ENCODE peak calls at places on chromosomes 7 and 10, in nine cellular contexts. W, O, D, G, P, Q, R, L and C are unnamed samples.

GRCh38 chr10:131445623-131446022 is 134.1 kb upstream of the TCERG1L start:
- DNase-seq in W (no peak), O (no peak), D (no peak), G (no peak), P (no peak), Q (peak), R (no peak), L (no peak), C (no peak)

GRCh38 chr10:80454526-80455460 is 683 bp downstream of the TSPAN14 start:
- DNase-seq in W (peak), O (peak), D (peak), G (peak), P (peak), Q (peak), R (peak), L (no peak), C (peak)

GRCh38 chr7:29607889-29608288 is 44.3 kb downstream of the PRR15 start:
- DNase-seq in W (no peak), O (no peak), D (peak), G (peak), P (no peak), Q (no peak), R (peak), L (no peak), C (no peak)

GRCh38 chr10:26216577-26216948 is at the start of gene GAD2:
- DNase-seq in W (no peak), O (no peak), D (no peak), G (no peak), P (no peak), Q (no peak), R (no peak), L (no peak), C (no peak)

GRCh38 chr10:84294766-84295447 is 33.5 kb upstream of the CCSER2 start:
- DNase-seq in W (no peak), O (no peak), D (peak), G (no peak), P (no peak), Q (no peak), R (no peak), L (no peak), C (no peak)

GRCh38 chr10:131049051-131049450 is 262.5 kb downstream of the TCERG1L start:
- DNase-seq in W (no peak), O (no peak), D (no peak), G (no peak), P (no peak), Q (no peak), R (no peak), L (no peak), C (no peak)

GRCh38 chr10:123309740-123310139 is 155.5 kb downstream of the BUB3 start:
- DNase-seq in W (no peak), O (no peak), D (peak), G (peak), P (peak), Q (no peak), R (peak), L (no peak), C (no peak)

GRCh38 chr10:77041636-77042258 is 595.9 kb downstream of the KCNMA1 start:
- DNase-seq in W (no peak), O (no peak), D (no peak), G (peak), P (peak), Q (no peak), R (no peak), L (no peak), C (no peak)

GRCh38 chr7:159193543-159193942 is 48.9 kb upstream of the VIPR2 start:
- DNase-seq in W (no peak), O (no peak), D (no peak), G (no peak), P (no peak), Q (no peak), R (no peak), L (no peak), C (no peak)

GRCh38 chr10:62116896-62117295 is 151.7 kb downstream of the RTKN2 start:
- DNase-seq in W (no peak), O (no peak), D (no peak), G (no peak), P (no peak), Q (no peak), R (no peak), L (no peak), C (no peak)

GRCh38 chr10:15416034-15416433 is 44.9 kb upstream of the FAM171A1 start:
- DNase-seq in W (no peak), O (no peak), D (no peak), G (no peak), P (no peak), Q (no peak), R (no peak), L (no peak), C (no peak)

GRCh38 chr7:159130820-159131219 is 13.8 kb downstream of the VIPR2 start:
- DNase-seq in W (peak), O (no peak), D (no peak), G (no peak), P (no peak), Q (no peak), R (no peak), L (no peak), C (no peak)

GRCh38 chr7:139661043-139661440 is 116.8 kb downstream of the HIPK2 start:
- DNase-seq in W (no peak), O (no peak), D (no peak), G (no peak), P (no peak), Q (no peak), R (no peak), L (no peak), C (no peak)

GRCh38 chr7:137728426-137728825 is 118.3 kb downstream of the DGKI start:
- DNase-seq in W (no peak), O (no peak), D (no peak), G (no peak), P (no peak), Q (no peak), R (no peak), L (no peak), C (no peak)

GRCh38 chr10:3424102-3424803 is 251.7 kb upstream of the PITRM1 start:
- DNase-seq in W (no peak), O (no peak), D (no peak), G (peak), P (peak), Q (no peak), R (no peak), L (no peak), C (peak)

GRCh38 chr10:58700576-58700975 is 187.9 kb downstream of the BICC1 start:
- DNase-seq in W (no peak), O (no peak), D (peak), G (no peak), P (no peak), Q (no peak), R (no peak), L (no peak), C (no peak)

GRCh38 chr7:105584165-105584564 is 2.9 kb upstream of the EFCAB10 start:
- DNase-seq in W (no peak), O (no peak), D (no peak), G (no peak), P (no peak), Q (no peak), R (no peak), L (no peak), C (no peak)

GRCh38 chr7:105583061-105583460 is 1.8 kb upstream of the EFCAB10 start:
- DNase-seq in W (no peak), O (no peak), D (no peak), G (no peak), P (no peak), Q (no peak), R (no peak), L (no peak), C (no peak)

GRCh38 chr7:105578496-105578895 is 2.8 kb downstream of the EFCAB10 start:
- DNase-seq in W (no peak), O (no peak), D (peak), G (no peak), P (no peak), Q (no peak), R (no peak), L (no peak), C (no peak)

GRCh38 chr7:105580022-105580740 is 1.1 kb downstream of the EFCAB10 start:
- DNase-seq in W (no peak), O (no peak), D (no peak), G (peak), P (no peak), Q (no peak), R (peak), L (no peak), C (no peak)

GRCh38 chr7:105581066-105581811 is at the start of gene EFCAB10:
- DNase-seq in W (no peak), O (no peak), D (peak), G (peak), P (no peak), Q (peak), R (peak), L (peak), C (peak)
- TF ChIP-seq CTCF in W (no peak), O (no peak), D (peak), G (peak), P (no peak), Q (no peak), R (peak), L (no peak), C (no peak)

GRCh38 chr7:4226166-4226857 is 455.8 kb upstream of the FOXK1 start:
- DNase-seq in W (no peak), O (no peak), D (no peak), G (no peak), P (peak), Q (no peak), R (peak), L (no peak), C (no peak)
- TF ChIP-seq CTCF in W (no peak), O (no peak), D (no peak), G (no peak), P (peak), Q (no peak), R (no peak), L (peak), C (no peak)

DNA sequence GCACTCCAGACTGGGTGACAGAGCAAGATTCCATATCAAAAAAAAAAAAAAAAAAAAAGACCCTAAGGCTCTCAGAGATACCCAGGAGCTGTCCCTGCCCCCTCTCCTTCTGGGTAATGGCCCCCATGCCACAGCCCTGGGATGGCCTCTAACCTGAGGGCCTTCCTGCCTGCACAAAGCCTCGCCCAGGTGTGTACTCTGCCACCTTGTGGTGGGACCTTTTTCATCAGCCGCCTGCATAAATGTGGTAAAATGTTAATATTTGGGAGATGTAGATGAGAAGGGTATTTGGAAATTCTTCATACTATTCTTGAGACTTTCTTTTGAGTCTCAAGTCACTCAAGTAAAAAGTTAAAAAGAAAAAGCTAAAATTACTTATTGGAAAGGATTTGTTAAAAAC is 46.3 kb upstream of the RNF216 start:
- DNase-seq in W (no peak), O (no peak), D (peak), G (peak), P (peak), Q (no peak), R (peak), L (no peak), C (no peak)
- TF ChIP-seq CTCF in W (no peak), O (no peak), D (peak), G (peak), P (peak), Q (peak), R (peak), L (peak), C (peak)

DNA sequence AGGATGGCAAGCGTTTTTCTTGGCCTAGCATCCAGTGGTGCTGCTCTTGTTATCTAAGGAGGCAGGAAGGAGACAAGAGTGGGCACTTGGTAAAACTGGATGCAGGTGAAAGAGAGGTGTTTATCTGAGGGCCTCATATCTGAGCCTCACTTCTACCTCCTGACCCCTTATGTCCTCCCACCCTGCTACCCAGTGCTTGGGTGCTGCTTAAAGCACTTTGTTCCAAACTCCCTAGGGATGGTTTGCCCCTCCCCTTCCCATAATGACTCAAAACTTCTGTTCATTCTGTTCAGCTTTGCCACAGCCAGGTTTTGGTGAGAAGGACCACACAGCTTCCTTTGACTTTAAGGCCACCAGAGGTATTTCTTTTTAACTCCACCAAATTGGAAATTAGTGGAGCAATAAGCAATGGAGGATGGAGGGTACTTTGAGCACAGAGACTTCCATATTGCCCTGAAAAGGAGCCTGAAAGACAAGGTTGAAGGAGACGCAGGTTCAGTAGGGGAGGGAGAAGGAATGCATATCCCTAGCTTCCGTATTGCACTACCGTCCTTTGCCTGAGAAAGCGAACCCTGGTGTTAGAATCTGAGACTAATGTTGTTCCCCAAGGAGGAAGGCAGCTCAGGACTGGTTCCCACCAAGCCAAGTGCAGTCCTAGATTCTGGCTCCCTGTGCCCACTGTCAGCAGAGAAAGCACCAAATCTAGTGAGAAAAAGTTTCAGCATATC is 30.1 kb downstream of the ENTPD1 start:
- DNase-seq in W (no peak), O (no peak), D (no peak), G (no peak), P (no peak), Q (no peak), R (no peak), L (no peak), C (no peak)
- TF ChIP-seq CTCF in W (no peak), O (no peak), D (no peak), G (no peak), P (no peak), Q (no peak), R (no peak), L (no peak), C (no peak)

GRCh38 chr7:18144171-18144570 is 116.5 kb upstream of the PRPS1L1 start:
- DNase-seq in W (no peak), O (no peak), D (no peak), G (no peak), P (peak), Q (no peak), R (no peak), L (no peak), C (no peak)

GRCh38 chr7:18140943-18141342 is 113.3 kb upstream of the PRPS1L1 start:
- DNase-seq in W (no peak), O (no peak), D (no peak), G (no peak), P (no peak), Q (no peak), R (no peak), L (no peak), C (no peak)

DNA sequence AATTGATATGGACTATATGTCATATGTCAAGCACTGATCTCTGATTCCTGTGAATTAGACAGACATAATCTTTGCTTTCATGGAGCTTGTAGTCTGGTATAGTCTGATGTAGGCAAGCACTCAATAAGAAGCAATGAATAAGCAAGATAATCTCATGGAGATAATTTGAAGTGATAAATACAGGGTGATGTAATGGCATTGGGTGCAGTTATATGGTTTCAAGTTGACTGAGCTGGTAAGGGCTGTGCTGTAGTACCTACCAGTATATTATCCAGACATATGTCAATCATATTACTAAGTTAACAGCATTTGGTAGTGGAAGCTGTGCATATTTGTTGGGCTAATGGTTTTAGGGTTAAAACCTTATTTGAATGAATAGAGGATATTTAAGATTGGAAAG is 117.5 kb upstream of the PRPS1L1 start:
- DNase-seq in W (no peak), O (no peak), D (no peak), G (no peak), P (no peak), Q (no peak), R (no peak), L (no peak), C (no peak)
- TF ChIP-seq CTCF in W (no peak), O (no peak), D (no peak), G (no peak), P (no peak), Q (no peak), R (no peak), L (no peak), C (no peak)

DNA sequence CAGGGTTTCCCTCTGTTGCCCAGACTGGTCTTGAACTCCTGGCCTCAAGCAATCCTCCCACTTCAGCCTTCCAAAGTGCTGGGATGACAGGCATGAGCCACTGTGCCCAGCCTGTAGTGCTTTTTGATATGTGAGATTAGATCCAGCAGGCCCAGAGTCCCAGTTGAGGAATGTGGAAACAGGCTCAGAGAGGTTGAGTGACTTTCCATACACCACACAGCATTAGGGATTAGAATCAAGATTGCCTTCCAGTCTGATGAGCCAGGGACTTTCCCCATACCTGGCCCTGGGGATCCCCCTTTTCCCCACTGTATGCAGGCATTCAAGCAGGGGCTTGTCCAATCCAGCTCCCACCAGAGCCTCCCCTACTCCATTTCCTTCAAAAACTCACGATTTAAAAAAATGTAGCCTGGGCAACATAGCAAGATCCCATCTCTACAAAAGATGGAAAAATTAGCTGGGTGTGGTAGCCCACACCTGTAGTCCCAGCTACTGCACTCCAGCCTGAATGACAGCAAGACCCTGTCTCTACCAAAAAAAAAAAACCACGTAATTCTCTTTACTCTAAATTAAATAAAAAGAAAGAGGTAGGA is 75.0 kb upstream of the GTF2I start:
- DNase-seq in W (no peak), O (no peak), D (no peak), G (no peak), P (no peak), Q (no peak), R (no peak), L (no peak), C (no peak)
- TF ChIP-seq CTCF in W (no peak), O (no peak), D (no peak), G (no peak), P (no peak), Q (no peak), R (no peak), L (no peak), C (no peak)